ENCODE peak calls at places on chromosome 7, in seven cellular contexts. F is psoas muscle, B is heart left ventricle, D is astrocyte, W is heart right ventricle, Z is upper lobe of right lung, I is MM.1S. M is an unnamed sample.
A peak's percentile ranks its signal among the peaks of the same experiment; 100 is the strongest.

GRCh38 chr7:43585521-43585920 is 2.6 kb downstream of the STK17A start:
- DNase-seq in F (no peak), B (no peak), D (peak; percentile 82), W (no peak), Z (no peak), I (peak; percentile 31), M (no peak)

GRCh38 chr7:83921798-83922607 is 272.6 kb downstream of the SEMA3A start:
- DNase-seq in F (no peak), B (no peak), D (peak; percentile 22), W (no peak), Z (no peak), I (no peak), M (no peak)

GRCh38 chr7:516606-517456 is 2.8 kb downstream of the PDGFA start:
- DNase-seq in F (peak; percentile 89), B (peak; percentile 72), D (peak; percentile 73), W (no peak), Z (no peak), I (no peak), M (no peak)

GRCh38 chr7:2937701-2938513 is 93.8 kb upstream of the GNA12 start:
- DNase-seq in F (no peak), B (no peak), D (no peak), W (no peak), Z (peak; percentile 40), I (no peak), M (no peak)

GRCh38 chr7:116357776-116358670 is 141.5 kb upstream of the CAV2 start:
- DNase-seq in F (no peak), B (no peak), D (peak; percentile 39), W (no peak), Z (no peak), I (no peak), M (peak; percentile 26)

GRCh38 chr7:157841757-157842390 is 505.1 kb downstream of the DNAJB6 start:
- DNase-seq in F (no peak), B (no peak), D (peak; percentile 23), W (no peak), Z (peak; percentile 23), I (no peak), M (no peak)

GRCh38 chr7:157047148-157047547 is 36.7 kb upstream of the MNX1 start:
- DNase-seq in F (no peak), B (no peak), D (no peak), W (no peak), Z (no peak), I (no peak), M (no peak)

GRCh38 chr7:74083117-74083876 is at the start of gene LIMK1:
- DNase-seq in F (peak; percentile 87), B (peak; percentile 76), D (peak; percentile 50), W (peak; percentile 74), Z (peak; percentile 91), I (peak; percentile 76), M (peak; percentile 86)

GRCh38 chr7:121139427-121139826 is 150.9 kb downstream of the CPED1 start:
- DNase-seq in F (no peak), B (no peak), D (no peak), W (no peak), Z (no peak), I (no peak), M (no peak)

GRCh38 chr7:37037286-37037685 is 313.0 kb upstream of the AOAH start:
- DNase-seq in F (no peak), B (no peak), D (no peak), W (no peak), Z (no peak), I (no peak), M (no peak)

GRCh38 chr7:11613292-11613930 is 218.6 kb downstream of the THSD7A start:
- DNase-seq in F (no peak), B (no peak), D (no peak), W (no peak), Z (no peak), I (no peak), M (no peak)

GRCh38 chr7:54419209-54419608 is 123.0 kb upstream of the VSTM2A start:
- DNase-seq in F (no peak), B (no peak), D (no peak), W (no peak), Z (no peak), I (no peak), M (no peak)

GRCh38 chr7:96388166-96388565 is 66.3 kb upstream of the SLC25A13 start:
- DNase-seq in F (no peak), B (no peak), D (peak; percentile 56), W (no peak), Z (no peak), I (no peak), M (peak; percentile 60)

GRCh38 chr7:69228212-69228811 is 370.0 kb upstream of the AUTS2 start:
- DNase-seq in F (no peak), B (no peak), D (no peak), W (no peak), Z (no peak), I (no peak), M (no peak)

GRCh38 chr7:17681965-17682364 is 258.3 kb downstream of the SNX13 start:
- DNase-seq in F (no peak), B (no peak), D (peak; percentile 64), W (no peak), Z (no peak), I (no peak), M (no peak)

GRCh38 chr7:158301221-158301620 is 286.4 kb downstream of the PTPRN2 start:
- DNase-seq in F (no peak), B (no peak), D (peak; percentile 44), W (no peak), Z (no peak), I (no peak), M (no peak)

GRCh38 chr7:143410523-143411004 is 1.9 kb upstream of the EPHA1 start:
- DNase-seq in F (no peak), B (peak; percentile 51), D (peak; percentile 45), W (no peak), Z (no peak), I (no peak), M (no peak)

GRCh38 chr7:26451997-26452396 is 160.3 kb downstream of the SNX10 start:
- DNase-seq in F (no peak), B (no peak), D (no peak), W (no peak), Z (no peak), I (no peak), M (no peak)

GRCh38 chr7:131170440-131171105 is 157.1 kb upstream of the MKLN1 start:
- DNase-seq in F (no peak), B (no peak), D (peak; percentile 23), W (no peak), Z (no peak), I (no peak), M (no peak)

GRCh38 chr7:2051708-2052656 is 180.8 kb downstream of the MAD1L1 start:
- DNase-seq in F (no peak), B (no peak), D (no peak), W (peak; percentile 26), Z (no peak), I (no peak), M (no peak)

GRCh38 chr7:43933902-43934560 is 7.8 kb downstream of the UBE2D4 start:
- DNase-seq in F (no peak), B (no peak), D (no peak), W (no peak), Z (no peak), I (no peak), M (no peak)

GRCh38 chr7:128112781-128113221 is 81.6 kb upstream of the LRRC4 start:
- DNase-seq in F (no peak), B (no peak), D (no peak), W (no peak), Z (peak; percentile 37), I (peak; percentile 53), M (no peak)

GRCh38 chr7:128114806-128115205 is 83.6 kb upstream of the LRRC4 start:
- DNase-seq in F (no peak), B (no peak), D (no peak), W (no peak), Z (no peak), I (no peak), M (no peak)

GRCh38 chr7:128110641-128111365 is 79.6 kb upstream of the LRRC4 start:
- DNase-seq in F (no peak), B (no peak), D (no peak), W (no peak), Z (peak; percentile 23), I (peak; percentile 39), M (no peak)

GRCh38 chr7:128113839-128114238 is 82.6 kb upstream of the LRRC4 start:
- DNase-seq in F (no peak), B (no peak), D (no peak), W (no peak), Z (peak; percentile 6), I (no peak), M (no peak)

DNA sequence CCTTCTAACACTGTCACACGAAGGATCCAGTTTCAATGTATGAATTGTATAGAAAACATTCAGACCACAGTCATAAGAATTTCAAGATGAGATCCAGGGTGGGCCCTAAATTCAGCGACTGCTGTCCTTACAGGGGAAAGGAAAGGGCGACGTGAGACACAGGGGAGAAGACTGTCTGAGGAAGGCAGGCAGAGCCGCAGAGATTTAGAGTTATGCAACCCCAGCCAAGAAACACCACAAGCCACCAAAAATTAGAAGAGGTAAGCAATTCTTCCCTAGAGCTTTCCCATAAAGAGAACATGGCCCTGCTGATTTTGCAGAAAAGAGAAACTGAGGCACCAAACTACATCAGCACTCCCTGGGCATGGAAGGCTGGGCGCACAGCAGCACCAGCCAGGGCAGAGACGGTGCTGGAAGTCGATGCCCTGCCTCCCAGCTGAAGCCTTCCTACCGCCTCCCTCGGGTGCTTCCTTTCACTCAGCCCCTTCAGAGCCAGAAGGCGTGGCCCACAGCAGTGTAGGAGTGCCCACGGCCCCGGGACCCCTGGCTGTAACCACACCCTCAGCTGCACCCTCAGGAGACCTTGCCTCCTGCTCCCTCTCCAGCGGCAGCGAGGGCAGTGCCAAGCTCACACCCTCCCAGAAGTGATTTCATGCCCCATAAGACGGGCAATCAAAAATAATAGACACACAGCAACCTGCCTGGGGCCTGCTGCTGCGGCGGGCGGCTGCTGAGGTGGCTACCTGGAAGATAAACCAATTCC is 81.0 kb upstream of the LRRC4 start:
- DNase-seq in F (no peak), B (no peak), D (no peak), W (no peak), Z (peak; percentile 58), I (peak; percentile 10), M (no peak)
- H3K27ac ChIP-seq in F (no peak overlapping the region), B (no peak overlapping the region), D (no peak overlapping the region), W (no peak overlapping the region), Z (no peak overlapping the region), I (peak overlapping the region; percentile 32), M (no peak overlapping the region)

DNA sequence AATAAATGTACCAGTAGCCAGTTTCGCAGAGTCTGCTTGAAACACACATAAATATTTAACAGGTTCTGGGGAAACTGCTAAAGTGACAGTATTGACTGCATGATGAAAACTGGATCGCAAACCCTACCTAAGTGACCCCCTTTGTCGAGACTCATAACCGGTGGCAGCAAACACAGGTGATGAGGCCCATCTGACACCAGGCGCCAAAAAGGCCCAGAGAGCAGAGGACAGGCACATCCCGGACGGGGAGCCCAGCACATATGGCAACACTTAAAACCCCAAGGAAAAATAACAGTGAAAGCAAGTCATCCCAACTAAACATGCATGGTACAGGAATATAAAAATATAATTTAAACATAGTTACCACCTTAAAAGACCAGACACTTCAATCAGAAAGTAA is 62.4 kb downstream of the GRB10 start:
- DNase-seq in F (no peak), B (no peak), D (no peak), W (no peak), Z (no peak), I (no peak), M (no peak)
- H3K27ac ChIP-seq in F (no peak overlapping the region), B (no peak overlapping the region), D (no peak overlapping the region), W (no peak overlapping the region), Z (no peak overlapping the region), I (no peak overlapping the region), M (no peak overlapping the region)

GRCh38 chr7:72925546-72926120 is 738 bp downstream of the POM121 start:
- DNase-seq in F (no peak), B (no peak), D (no peak), W (no peak), Z (no peak), I (no peak), M (no peak)
- H3K27ac ChIP-seq in F (peak overlapping the region; percentile 90), B (peak overlapping the region; percentile 68), D (peak overlapping the region; percentile 94), W (peak overlapping the region; percentile 93), Z (peak overlapping the region; percentile 92), I (peak overlapping the region; percentile 78), M (peak overlapping the region; percentile 80)

GRCh38 chr7:93039282-93039681 is 78.5 kb downstream of the SAMD9 start:
- DNase-seq in F (no peak), B (no peak), D (no peak), W (no peak), Z (no peak), I (no peak), M (no peak)
- H3K27ac ChIP-seq in F (no peak overlapping the region), B (no peak overlapping the region), D (no peak overlapping the region), W (no peak overlapping the region), Z (no peak overlapping the region), I (no peak overlapping the region), M (no peak overlapping the region)